ENCODE peak calls at places on chromosomes 2 and 18, in four cellular contexts. P is upper lobe of left lung, W is breast epithelium, H is adrenal gland. N is an unnamed sample. For H3K4me1, the result is how much of the 10 kb centered on the place peaks cover.

GRCh38 chr18:43662657-43663056 is 385.4 kb upstream of the SYT4 start:
- DNase-seq in P (no peak), W (no peak), H (no peak), N (no peak)

GRCh38 chr18:12879840-12880531 is 4.1 kb downstream of the PTPN2 start:
- DNase-seq in P (peak), W (no peak), H (no peak), N (no peak)

GRCh38 chr2:185771396-185771795 is 32.8 kb downstream of the FSIP2 start:
- DNase-seq in P (no peak), W (no peak), H (no peak), N (no peak)

GRCh38 chr2:36676364-36676763 is 20.1 kb upstream of the VIT start:
- DNase-seq in P (no peak), W (no peak), H (no peak), N (no peak)

GRCh38 chr2:102009557-102009956 is 17.8 kb downstream of the IL1R2 start:
- DNase-seq in P (no peak), W (no peak), H (no peak), N (no peak)

GRCh38 chr2:241844066-241844728 is 14.5 kb downstream of the PDCD1 start:
- DNase-seq in P (peak), W (no peak), H (peak), N (peak)

GRCh38 chr2:85695121-85695520 is 963 bp downstream of the GNLY start:
- DNase-seq in P (no peak), W (no peak), H (no peak), N (no peak)

GRCh38 chr2:26535663-26536275 is 57.8 kb upstream of the OTOF start:
- DNase-seq in P (no peak), W (no peak), H (no peak), N (no peak)

GRCh38 chr2:109322111-109322510 is 193.1 kb downstream of the SH3RF3 start:
- DNase-seq in P (peak), W (peak), H (peak), N (peak)

GRCh38 chr2:187372213-187372612 is 75.8 kb downstream of the CALCRL start:
- DNase-seq in P (no peak), W (no peak), H (no peak), N (no peak)

GRCh38 chr2:118279005-118279404 is 190.7 kb downstream of the INSIG2 start:
- DNase-seq in P (no peak), W (no peak), H (no peak), N (no peak)

GRCh38 chr2:150485871-150486538 is 1.5 kb downstream of the RND3 start:
- DNase-seq in P (peak), W (peak), H (peak), N (peak)

GRCh38 chr2:229794636-229795035 is 80.3 kb upstream of the DNER start:
- DNase-seq in P (no peak), W (no peak), H (no peak), N (no peak)

GRCh38 chr2:13821255-13821880 is 811.1 kb upstream of the LRATD1 start:
- DNase-seq in P (no peak), W (no peak), H (no peak), N (no peak)

GRCh38 chr2:200221055-200221692 is 85.3 kb upstream of the SPATS2L start:
- DNase-seq in P (no peak), W (no peak), H (no peak), N (peak)

GRCh38 chr2:84939426-84940087 is 31.4 kb upstream of the KCMF1 start:
- DNase-seq in P (peak), W (no peak), H (no peak), N (peak)

GRCh38 chr18:9643549-9643948 is 29.2 kb upstream of the PPP4R1 start:
- DNase-seq in P (peak), W (peak), H (no peak), N (peak)

GRCh38 chr2:47783491-47784330 is 766 bp downstream of the MSH6 start:
- DNase-seq in P (peak), W (peak), H (peak), N (peak)

GRCh38 chr18:702957-703659 is 9.3 kb downstream of the ENOSF1 start:
- DNase-seq in P (no peak), W (no peak), H (no peak), N (no peak)

GRCh38 chr18:72867721-72868665 is at the start of gene NETO1:
- DNase-seq in P (no peak), W (no peak), H (no peak), N (no peak)

DNA sequence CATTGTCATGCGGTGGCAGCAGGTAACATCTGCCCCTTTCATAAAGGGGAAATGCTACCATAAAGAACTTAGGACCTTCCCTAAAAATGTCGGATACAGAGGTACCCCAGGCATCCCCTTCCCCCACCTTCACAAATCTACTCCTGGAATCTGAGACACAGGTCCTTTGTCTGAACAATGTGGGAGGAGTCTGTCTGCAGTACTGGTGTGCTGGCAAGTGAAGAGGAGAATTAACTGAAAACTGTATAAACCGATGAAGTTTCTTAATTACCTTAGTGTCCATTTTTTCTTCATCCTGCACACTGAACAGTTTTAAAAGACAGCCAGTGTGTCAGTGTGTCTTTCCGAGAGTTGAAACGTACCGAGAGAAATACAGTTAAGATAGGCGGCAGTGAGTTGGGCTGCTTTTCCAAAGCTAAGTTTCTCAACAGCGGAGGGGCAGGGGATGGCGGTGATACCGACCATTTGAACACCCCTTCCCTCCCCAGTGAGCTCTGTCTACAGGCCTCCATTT is 1.8 kb downstream of the MEX3C start:
- DNase-seq in P (peak), W (peak), H (peak), N (peak)
- TF ChIP-seq POLR2A in P (no peak), W (no peak), H (no peak), N (no peak)

DNA sequence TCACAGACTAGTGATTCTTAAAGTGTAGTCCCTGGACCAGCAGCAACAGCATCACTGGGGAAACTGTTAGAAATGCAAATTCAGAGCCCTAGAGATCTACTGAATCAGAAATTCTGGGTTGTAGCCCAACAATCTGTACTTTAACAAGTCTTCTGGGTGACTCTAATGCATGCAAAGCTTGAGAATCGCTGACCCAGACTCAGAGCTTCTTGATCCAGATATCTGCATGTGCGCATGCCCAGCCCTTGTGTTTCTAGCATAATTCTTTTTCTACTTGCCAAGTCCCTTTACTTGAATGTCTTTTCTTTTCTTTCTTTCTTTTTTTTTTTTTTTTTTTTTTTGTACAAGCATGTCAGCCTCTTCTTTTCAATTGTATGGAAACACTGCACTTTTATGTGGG is 60.4 kb downstream of the FIGN start:
- DNase-seq in P (no peak), W (no peak), H (no peak), N (no peak)
- H3K27ac ChIP-seq in P (no peak), W (no peak), H (no peak), N (no peak)

GRCh38 chr2:144509001-144509545 is 10.8 kb downstream of the ZEB2 start:
- DNase-seq in P (no peak), W (no peak), H (no peak), N (no peak)
- H3K4me1 ChIP-seq in P (under half), W (under half), H (half or more), N (under half)

GRCh38 chr2:178193823-178194599 is at the start of gene OSBPL6:
- DNase-seq in P (peak), W (peak), H (peak), N (peak)
- TF ChIP-seq POLR2A in P (peak), W (no peak), H (peak), N (peak)

GRCh38 chr2:134233733-134234135 is 20.1 kb upstream of the MGAT5 start:
- DNase-seq in P (no peak), W (no peak), H (no peak), N (no peak)
- H3K27ac ChIP-seq in P (peak), W (no peak), H (no peak), N (no peak)

GRCh38 chr2:217875556-217876252 is 127.1 kb downstream of the TNS1 start:
- DNase-seq in P (no peak), W (no peak), H (peak), N (no peak)
- H3K4me1 ChIP-seq in P (under half), W (under half), H (half or more), N (under half)

DNA sequence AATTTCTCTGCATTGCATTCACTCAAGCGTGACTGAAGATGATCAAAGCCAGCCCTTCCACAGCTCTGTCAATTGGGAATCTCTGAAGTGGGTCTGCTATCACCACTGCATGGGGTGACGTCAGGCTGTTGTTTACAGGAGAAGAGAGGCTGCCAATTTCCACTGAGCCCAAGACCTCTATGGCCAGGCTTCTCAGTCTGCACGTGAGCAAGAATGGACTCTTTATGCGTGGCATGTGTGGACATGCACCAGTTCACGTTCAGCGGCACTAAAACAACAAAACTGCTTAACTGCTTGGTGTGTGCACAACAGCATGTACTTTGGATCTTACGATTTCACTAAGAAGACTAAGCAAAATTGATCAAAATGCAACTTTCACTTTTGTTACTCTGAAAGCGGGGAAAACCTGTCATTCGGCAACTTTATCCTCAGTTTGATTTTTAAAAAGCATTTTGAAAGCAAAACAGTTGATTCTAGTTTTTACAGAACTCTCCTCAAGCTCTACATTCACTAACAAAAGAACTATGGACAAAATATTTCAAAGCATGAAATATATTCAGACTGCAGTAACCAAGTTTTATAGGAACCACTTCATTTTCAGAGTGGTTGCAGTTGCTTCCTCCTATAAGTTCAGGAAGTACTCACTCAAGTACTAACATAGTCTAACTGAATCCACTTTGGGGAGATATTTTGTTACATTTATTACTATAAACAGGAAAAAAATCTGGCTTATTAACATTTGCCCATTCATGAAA is 77.0 kb upstream of the SERTAD2 start:
- DNase-seq in P (peak), W (peak), H (peak), N (peak)
- TF ChIP-seq POLR2A in P (no peak), W (no peak), H (no peak), N (peak)

DNA sequence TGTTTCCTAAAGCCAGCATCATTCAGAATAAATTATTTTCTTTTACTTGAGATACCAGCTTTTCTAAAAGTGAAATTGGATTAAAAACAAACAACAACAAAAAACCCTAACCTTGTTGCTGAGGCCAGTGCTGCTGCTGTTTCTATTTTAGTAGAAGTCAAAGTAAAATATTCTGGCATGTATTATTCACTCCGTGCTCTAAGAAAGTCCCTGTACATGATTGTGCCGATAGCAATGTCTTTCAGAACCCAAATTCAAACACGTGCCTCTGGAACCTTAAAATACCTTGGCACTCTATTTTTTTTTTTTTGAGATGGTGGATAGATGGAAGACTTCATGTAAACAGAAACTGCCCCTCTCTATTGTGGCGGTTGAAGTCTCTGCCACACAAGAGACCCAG is 43.7 kb downstream of the TANC1 start:
- DNase-seq in P (no peak), W (no peak), H (no peak), N (no peak)
- H3K27ac ChIP-seq in P (no peak), W (no peak), H (no peak), N (no peak)

GRCh38 chr18:44758821-44759624 is 78.3 kb downstream of the SETBP1 start:
- DNase-seq in P (no peak), W (no peak), H (no peak), N (no peak)

GRCh38 chr18:44759925-44760342 is 79.2 kb downstream of the SETBP1 start:
- DNase-seq in P (no peak), W (no peak), H (no peak), N (no peak)

GRCh38 chr18:44763327-44763726 is 82.6 kb downstream of the SETBP1 start:
- DNase-seq in P (no peak), W (no peak), H (no peak), N (no peak)

GRCh38 chr18:44764863-44765262 is 84.2 kb downstream of the SETBP1 start:
- DNase-seq in P (no peak), W (no peak), H (no peak), N (no peak)

GRCh38 chr18:44761812-44762211 is 81.1 kb downstream of the SETBP1 start:
- DNase-seq in P (no peak), W (peak), H (no peak), N (peak)
- H3K4me1 ChIP-seq in P (under half), W (under half), H (under half), N (under half)